ENCODE peak calls at places on chromosomes 16 and 17, in six cellular contexts. I is H7; T is HT1080; S is activated T-cell treated with anti-CD3 and anti-CD28 coated beads, Interleukin-2, amount 50 U/mL, for 4 hours; J is NCI-H69; W is dermis blood vessel endothelial cell. Z is an unnamed sample.

GRCh38 chr16:5367960-5368359 is 270.4 kb upstream of the EEF2KMT start:
- DNase-seq in I (no peak), T (no peak), S (no peak), J (no peak), W (no peak), Z (no peak)

GRCh38 chr17:72373910-72374741 is 253.3 kb downstream of the SOX9 start:
- DNase-seq in I (no peak), T (peak), S (no peak), J (peak), W (peak), Z (peak)

GRCh38 chr17:58384900-58385299 is 32.4 kb downstream of the RNF43 start:
- DNase-seq in I (no peak), T (no peak), S (no peak), J (no peak), W (no peak), Z (no peak)

GRCh38 chr17:27944546-27945332 is 51.6 kb upstream of the LYRM9 start:
- DNase-seq in I (no peak), T (no peak), S (no peak), J (peak), W (peak), Z (no peak)

GRCh38 chr16:47247691-47248090 is 103.9 kb upstream of the NETO2 start:
- DNase-seq in I (no peak), T (no peak), S (no peak), J (peak), W (no peak), Z (no peak)

GRCh38 chr16:11056090-11056988 is 112.0 kb downstream of the CLEC16A start:
- DNase-seq in I (no peak), T (no peak), S (no peak), J (peak), W (no peak), Z (no peak)

GRCh38 chr17:82333279-82334171 is at the start of gene SECTM1:
- DNase-seq in I (peak), T (no peak), S (no peak), J (peak), W (peak), Z (no peak)

GRCh38 chr17:33595783-33596182 is 302.7 kb upstream of the ASIC2 start:
- DNase-seq in I (no peak), T (no peak), S (no peak), J (no peak), W (no peak), Z (no peak)

GRCh38 chr17:38509008-38509771 is 80.9 kb downstream of the ARHGAP23 start:
- DNase-seq in I (peak), T (peak), S (peak), J (peak), W (peak), Z (peak)

GRCh38 chr17:48003686-48004120 is 32.8 kb downstream of the CDK5RAP3 start:
- DNase-seq in I (peak), T (no peak), S (no peak), J (peak), W (no peak), Z (no peak)

GRCh38 chr17:66098040-66098439 is 93.9 kb downstream of the CEP112 start:
- DNase-seq in I (no peak), T (peak), S (no peak), J (peak), W (no peak), Z (no peak)

GRCh38 chr16:1416521-1416941 is 2.0 kb upstream of the UNKL start:
- DNase-seq in I (peak), T (no peak), S (no peak), J (no peak), W (no peak), Z (no peak)

GRCh38 chr17:17738901-17739300 is 57.6 kb downstream of the RAI1 start:
- DNase-seq in I (no peak), T (no peak), S (no peak), J (no peak), W (peak), Z (no peak)